ENCODE peak calls at places on chromosomes 11 and 22, in five cellular contexts. One of them, this sample, is unnamed.
A peak's percentile ranks its signal among the peaks of the same experiment; 100 is the strongest.

GRCh38 chr11:3849297-3849874 is 6.1 kb upstream of the STIM1 start:
- DNase-seq in A549: peak; percentile 51
- DNase-seq in left ventricle myocardium inferior: no peak
- DNase-seq in endothelial cell: peak; percentile 64
- DNase-seq in cardiac muscle cell: peak; percentile 63
- DNase-seq in this sample: peak; percentile 48

GRCh38 chr11:126716456-126717083 is 284.0 kb downstream of the KIRREL3 start:
- DNase-seq in A549: peak; percentile 21
- DNase-seq in left ventricle myocardium inferior: no peak
- DNase-seq in endothelial cell: peak; percentile 76
- DNase-seq in cardiac muscle cell: peak; percentile 51
- DNase-seq in this sample: peak; percentile 42

GRCh38 chr11:16945671-16946469 is 68.3 kb downstream of the PLEKHA7 start:
- DNase-seq in A549: peak; percentile 74
- DNase-seq in left ventricle myocardium inferior: peak; percentile 39
- DNase-seq in endothelial cell: peak; percentile 73
- DNase-seq in cardiac muscle cell: peak; percentile 76
- DNase-seq in this sample: peak; percentile 71

GRCh38 chr22:49208768-49209252 is 618.9 kb downstream of the BRD1 start:
- DNase-seq in A549: no peak
- DNase-seq in left ventricle myocardium inferior: peak; percentile 1
- DNase-seq in endothelial cell: peak; percentile 40
- DNase-seq in cardiac muscle cell: no peak
- DNase-seq in this sample: no peak

GRCh38 chr22:42780070-42780540 is 59.4 kb upstream of the A4GALT start:
- DNase-seq in A549: peak; percentile 45
- DNase-seq in left ventricle myocardium inferior: no peak
- DNase-seq in endothelial cell: peak; percentile 65
- DNase-seq in cardiac muscle cell: peak; percentile 97
- DNase-seq in this sample: peak; percentile 95

GRCh38 chr11:109039611-109040010 is 374.7 kb downstream of the DDX10 start:
- DNase-seq in A549: no peak
- DNase-seq in left ventricle myocardium inferior: no peak
- DNase-seq in endothelial cell: no peak
- DNase-seq in cardiac muscle cell: no peak
- DNase-seq in this sample: no peak

GRCh38 chr11:86719781-86720463 is 47.5 kb upstream of the ME3 start:
- DNase-seq in A549: peak; percentile 56
- DNase-seq in left ventricle myocardium inferior: no peak
- DNase-seq in endothelial cell: no peak
- DNase-seq in cardiac muscle cell: peak; percentile 80
- DNase-seq in this sample: peak; percentile 81

GRCh38 chr11:2410616-2411015 is 10.1 kb downstream of the TSSC4 start:
- DNase-seq in A549: no peak
- DNase-seq in left ventricle myocardium inferior: no peak
- DNase-seq in endothelial cell: no peak
- DNase-seq in cardiac muscle cell: no peak
- DNase-seq in this sample: no peak

GRCh38 chr11:120527111-120527748 is 15.7 kb downstream of the GRIK4 start:
- DNase-seq in A549: no peak
- DNase-seq in left ventricle myocardium inferior: peak; percentile 36
- DNase-seq in endothelial cell: no peak
- DNase-seq in cardiac muscle cell: peak; percentile 53
- DNase-seq in this sample: peak; percentile 17

GRCh38 chr11:18698341-18699268 is at the start of gene TMEM86A:
- DNase-seq in A549: peak; percentile 90
- DNase-seq in left ventricle myocardium inferior: peak; percentile 96
- DNase-seq in endothelial cell: peak; percentile 94
- DNase-seq in cardiac muscle cell: peak; percentile 88
- DNase-seq in this sample: peak; percentile 67

GRCh38 chr11:94568717-94569116 is 1.5 kb downstream of the PIWIL4 start:
- DNase-seq in A549: no peak
- DNase-seq in left ventricle myocardium inferior: no peak
- DNase-seq in endothelial cell: no peak
- DNase-seq in cardiac muscle cell: no peak
- DNase-seq in this sample: no peak

GRCh38 chr11:119501777-119502405 is 78.9 kb upstream of the THY1 start:
- DNase-seq in A549: no peak
- DNase-seq in left ventricle myocardium inferior: no peak
- DNase-seq in endothelial cell: no peak
- DNase-seq in cardiac muscle cell: no peak
- DNase-seq in this sample: no peak

GRCh38 chr22:20191000-20191515 is 40.2 kb upstream of the CCDC188 start:
- DNase-seq in A549: no peak
- DNase-seq in left ventricle myocardium inferior: no peak
- DNase-seq in endothelial cell: no peak
- DNase-seq in cardiac muscle cell: no peak
- DNase-seq in this sample: no peak

GRCh38 chr11:14578551-14578956 is 58.4 kb upstream of the PSMA1 start:
- DNase-seq in A549: no peak
- DNase-seq in left ventricle myocardium inferior: no peak
- DNase-seq in endothelial cell: peak; percentile 18
- DNase-seq in cardiac muscle cell: peak; percentile 96
- DNase-seq in this sample: peak; percentile 10

GRCh38 chr22:44188316-44188715 is 7.6 kb downstream of the PARVG start:
- DNase-seq in A549: no peak
- DNase-seq in left ventricle myocardium inferior: no peak
- DNase-seq in endothelial cell: no peak
- DNase-seq in cardiac muscle cell: no peak
- DNase-seq in this sample: no peak

GRCh38 chr11:128552783-128553661 is 34.3 kb downstream of the ETS1 start:
- DNase-seq in A549: no peak
- DNase-seq in left ventricle myocardium inferior: no peak
- DNase-seq in endothelial cell: no peak
- DNase-seq in cardiac muscle cell: peak; percentile 88
- DNase-seq in this sample: peak; percentile 21

GRCh38 chr22:49372530-49373288 is 455.0 kb downstream of the BRD1 start:
- DNase-seq in A549: peak; percentile 36
- DNase-seq in left ventricle myocardium inferior: no peak
- DNase-seq in endothelial cell: peak; percentile 9
- DNase-seq in cardiac muscle cell: no peak
- DNase-seq in this sample: no peak

GRCh38 chr11:4881860-4882500 is at the start of gene OR51T1:
- DNase-seq in A549: no peak
- DNase-seq in left ventricle myocardium inferior: no peak
- DNase-seq in endothelial cell: no peak
- DNase-seq in cardiac muscle cell: no peak
- DNase-seq in this sample: peak; percentile 71

GRCh38 chr22:37218771-37219411 is 6.6 kb upstream of the SSTR3 start:
- DNase-seq in A549: no peak
- DNase-seq in left ventricle myocardium inferior: no peak
- DNase-seq in endothelial cell: no peak
- DNase-seq in cardiac muscle cell: no peak
- DNase-seq in this sample: no peak

GRCh38 chr11:27211370-27212127 is 151.5 kb downstream of the CCDC34 start:
- DNase-seq in A549: no peak
- DNase-seq in left ventricle myocardium inferior: peak; percentile 30
- DNase-seq in endothelial cell: no peak
- DNase-seq in cardiac muscle cell: no peak
- DNase-seq in this sample: no peak

GRCh38 chr11:25775608-25776007 is 556.3 kb upstream of the ANO3 start:
- DNase-seq in A549: no peak
- DNase-seq in left ventricle myocardium inferior: no peak
- DNase-seq in endothelial cell: no peak
- DNase-seq in cardiac muscle cell: no peak
- DNase-seq in this sample: peak; percentile 2

GRCh38 chr22:36160499-36160942 is at the start of gene APOL3:
- DNase-seq in A549: no peak
- DNase-seq in left ventricle myocardium inferior: peak; percentile 86
- DNase-seq in endothelial cell: no peak
- DNase-seq in cardiac muscle cell: peak; percentile 75
- DNase-seq in this sample: peak; percentile 68

GRCh38 chr22:30422481-30423295 is 2.9 kb upstream of the MTFP1 start:
- DNase-seq in A549: peak; percentile 75
- DNase-seq in left ventricle myocardium inferior: peak; percentile 28
- DNase-seq in endothelial cell: no peak
- DNase-seq in cardiac muscle cell: peak; percentile 84
- DNase-seq in this sample: peak; percentile 97

GRCh38 chr11:35357893-35358292 is 61.5 kb downstream of the SLC1A2 start:
- DNase-seq in A549: no peak
- DNase-seq in left ventricle myocardium inferior: no peak
- DNase-seq in endothelial cell: no peak
- DNase-seq in cardiac muscle cell: no peak
- DNase-seq in this sample: peak; percentile 36

GRCh38 chr11:12202911-12203310 is 92.5 kb downstream of the MICAL2 start:
- DNase-seq in A549: no peak
- DNase-seq in left ventricle myocardium inferior: no peak
- DNase-seq in endothelial cell: no peak
- DNase-seq in cardiac muscle cell: no peak
- DNase-seq in this sample: no peak

GRCh38 chr22:46454910-46455269 is 82.5 kb downstream of the CELSR1 start:
- DNase-seq in A549: peak; percentile 40
- DNase-seq in left ventricle myocardium inferior: no peak
- DNase-seq in endothelial cell: no peak
- DNase-seq in cardiac muscle cell: no peak
- DNase-seq in this sample: peak; percentile 53

GRCh38 chr11:66022401-66023185 is 3.7 kb downstream of the CATSPER1 start:
- DNase-seq in A549: peak; percentile 82
- DNase-seq in left ventricle myocardium inferior: peak; percentile 75
- DNase-seq in endothelial cell: peak; percentile 94
- DNase-seq in cardiac muscle cell: peak; percentile 69
- DNase-seq in this sample: peak; percentile 56

GRCh38 chr11:19474954-19475811 is 234.4 kb upstream of the E2F8 start:
- DNase-seq in A549: no peak
- DNase-seq in left ventricle myocardium inferior: no peak
- DNase-seq in endothelial cell: no peak
- DNase-seq in cardiac muscle cell: no peak
- DNase-seq in this sample: no peak

GRCh38 chr22:29167032-29167911 is 38.4 kb upstream of the EMID1 start:
- DNase-seq in A549: no peak
- DNase-seq in left ventricle myocardium inferior: no peak
- DNase-seq in endothelial cell: no peak
- DNase-seq in cardiac muscle cell: no peak
- DNase-seq in this sample: no peak

GRCh38 chr11:84558085-84558905 is 1068.8 kb downstream of the DLG2 start:
- DNase-seq in A549: peak; percentile 44
- DNase-seq in left ventricle myocardium inferior: no peak
- DNase-seq in endothelial cell: peak; percentile 26
- DNase-seq in cardiac muscle cell: peak; percentile 65
- DNase-seq in this sample: peak; percentile 64

GRCh38 chr11:106723071-106723470 is 295.2 kb downstream of the GUCY1A2 start:
- DNase-seq in A549: no peak
- DNase-seq in left ventricle myocardium inferior: no peak
- DNase-seq in endothelial cell: no peak
- DNase-seq in cardiac muscle cell: no peak
- DNase-seq in this sample: no peak

GRCh38 chr22:42446151-42446550 is 13.9 kb upstream of the NFAM1 start:
- DNase-seq in A549: no peak
- DNase-seq in left ventricle myocardium inferior: no peak
- DNase-seq in endothelial cell: no peak
- DNase-seq in cardiac muscle cell: no peak
- DNase-seq in this sample: no peak

GRCh38 chr11:130390071-130390758 is 38.2 kb downstream of the ADAMTS8 start:
- DNase-seq in A549: peak; percentile 40
- DNase-seq in left ventricle myocardium inferior: no peak
- DNase-seq in endothelial cell: no peak
- DNase-seq in cardiac muscle cell: peak; percentile 74
- DNase-seq in this sample: peak; percentile 81

GRCh38 chr11:58068640-58069039 is 37.9 kb downstream of the OR6Q1 start:
- DNase-seq in A549: no peak
- DNase-seq in left ventricle myocardium inferior: no peak
- DNase-seq in endothelial cell: no peak
- DNase-seq in cardiac muscle cell: no peak
- DNase-seq in this sample: no peak
- TF ChIP-seq CTCF in A549: no peak
- TF ChIP-seq CTCF in left ventricle myocardium inferior: no peak
- TF ChIP-seq CTCF in endothelial cell: no peak
- TF ChIP-seq CTCF in cardiac muscle cell: no peak
- TF ChIP-seq CTCF in this sample: no peak

GRCh38 chr11:114587398-114587953 is 8.1 kb downstream of the NXPE4 start:
- DNase-seq in A549: no peak
- DNase-seq in left ventricle myocardium inferior: no peak
- DNase-seq in endothelial cell: no peak
- DNase-seq in cardiac muscle cell: no peak
- DNase-seq in this sample: no peak

DNA sequence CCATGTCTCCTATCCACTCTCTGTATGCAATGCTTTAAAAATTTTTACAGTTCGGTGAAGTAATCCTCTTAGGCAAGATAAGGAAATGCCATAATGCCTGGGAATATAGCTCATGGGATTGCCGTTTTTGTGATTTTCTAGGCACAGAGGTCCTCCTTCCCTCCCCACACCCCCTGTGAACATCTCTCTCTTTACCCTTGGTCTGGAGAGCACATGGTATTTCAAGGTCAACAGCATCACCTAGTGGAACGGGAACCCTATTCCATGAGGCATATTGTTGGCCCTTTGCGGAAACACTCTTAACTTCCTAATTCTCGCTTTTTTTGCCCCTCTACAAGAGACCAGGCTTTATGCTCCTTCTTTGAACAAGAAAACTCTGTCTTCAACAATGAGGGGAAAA is 8.8 kb downstream of the NXPE4 start:
- DNase-seq in A549: no peak
- DNase-seq in left ventricle myocardium inferior: no peak
- DNase-seq in endothelial cell: no peak
- DNase-seq in cardiac muscle cell: peak; percentile 21
- DNase-seq in this sample: no peak
- TF ChIP-seq CTCF in A549: no peak
- TF ChIP-seq CTCF in left ventricle myocardium inferior: no peak
- TF ChIP-seq CTCF in endothelial cell: no peak
- TF ChIP-seq CTCF in cardiac muscle cell: peak; percentile 29
- TF ChIP-seq CTCF in this sample: peak; percentile 22

DNA sequence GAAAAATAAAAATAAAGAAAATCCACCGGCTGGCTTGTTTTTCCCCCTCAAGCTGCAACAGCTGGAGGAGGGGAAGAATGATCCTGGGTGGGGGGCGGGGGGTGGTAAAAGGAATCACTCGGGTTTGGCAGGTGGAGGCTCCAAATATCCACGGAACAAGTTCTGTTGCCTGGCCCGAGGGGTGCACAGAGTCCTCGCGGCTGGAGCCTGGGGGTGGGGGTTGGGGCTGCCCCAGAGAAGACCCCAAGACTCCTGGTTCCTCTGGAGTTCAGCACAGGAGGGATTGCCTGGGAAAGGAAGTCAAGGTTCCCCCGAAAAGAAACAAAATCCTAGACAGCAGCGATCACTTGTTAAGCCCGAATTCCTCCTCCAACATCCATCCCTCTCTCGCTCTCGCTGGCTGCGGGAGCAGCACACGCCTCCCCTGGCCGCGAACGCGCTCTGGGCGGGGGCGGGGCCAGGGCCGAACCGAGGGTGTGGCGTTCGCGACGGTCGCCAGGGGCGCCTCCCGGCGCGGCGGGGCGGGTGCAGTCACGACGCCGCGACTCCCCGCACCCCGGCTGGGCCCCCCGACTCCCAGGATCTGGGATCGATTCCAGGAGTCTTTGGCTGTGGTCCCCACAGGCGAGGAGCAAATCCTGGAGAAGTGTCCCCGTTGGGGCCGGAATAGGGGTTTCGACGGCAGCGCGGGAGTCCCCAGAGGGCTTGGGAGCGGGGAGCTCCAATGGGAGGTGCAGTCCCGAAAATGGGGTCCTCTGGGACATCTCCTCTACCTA is at the start of gene KCNA4:
- DNase-seq in A549: peak; percentile 21
- DNase-seq in left ventricle myocardium inferior: peak; percentile 34
- DNase-seq in endothelial cell: peak; percentile 62
- DNase-seq in cardiac muscle cell: peak; percentile 53
- DNase-seq in this sample: no peak
- TF ChIP-seq CTCF in A549: no peak
- TF ChIP-seq CTCF in left ventricle myocardium inferior: peak; percentile 64
- TF ChIP-seq CTCF in endothelial cell: peak; percentile 57
- TF ChIP-seq CTCF in cardiac muscle cell: no peak
- TF ChIP-seq CTCF in this sample: no peak

GRCh38 chr11:7514099-7514725 is 413 bp downstream of the PPFIBP2 start:
- DNase-seq in A549: peak; percentile 22
- DNase-seq in left ventricle myocardium inferior: peak; percentile 27
- DNase-seq in endothelial cell: peak; percentile 9
- DNase-seq in cardiac muscle cell: no peak
- DNase-seq in this sample: no peak
- TF ChIP-seq CTCF in A549: peak; percentile 9
- TF ChIP-seq CTCF in left ventricle myocardium inferior: no peak
- TF ChIP-seq CTCF in endothelial cell: no peak
- TF ChIP-seq CTCF in cardiac muscle cell: no peak
- TF ChIP-seq CTCF in this sample: no peak